ENCODE peak calls at places on chromosomes 3 and 15, in six cellular contexts. One of them, this sample, is unnamed.

GRCh38 chr3:149299938-149300791 is 33.3 kb downstream of the TM4SF18 start:
- DNase-seq in stromal cell of bone marrow: peak; percentile 97
- DNase-seq in kidney: no peak
- DNase-seq in activated CD4-positive, alpha-beta T cell treated with anti-CD3 and anti-CD28 coated beads, Interleukin-2, amount 10 ng/mL, durations not matched to agents 7 days and 5 days: no peak
- DNase-seq in anterior cingulate cortex: no peak
- DNase-seq in NCI-H1092 treated with DMSO at 0.1 percent for 48 hours: peak; percentile 41
- DNase-seq in this sample: peak; percentile 93

GRCh38 chr3:189598530-189598929 is 32.7 kb upstream of the TP63 start:
- DNase-seq in stromal cell of bone marrow: no peak
- DNase-seq in kidney: no peak
- DNase-seq in activated CD4-positive, alpha-beta T cell treated with anti-CD3 and anti-CD28 coated beads, Interleukin-2, amount 10 ng/mL, durations not matched to agents 7 days and 5 days: no peak
- DNase-seq in anterior cingulate cortex: no peak
- DNase-seq in NCI-H1092 treated with DMSO at 0.1 percent for 48 hours: no peak
- DNase-seq in this sample: no peak

GRCh38 chr3:150062492-150062891 is 91.8 kb upstream of the PFN2 start:
- DNase-seq in stromal cell of bone marrow: peak; percentile 80
- DNase-seq in kidney: no peak
- DNase-seq in activated CD4-positive, alpha-beta T cell treated with anti-CD3 and anti-CD28 coated beads, Interleukin-2, amount 10 ng/mL, durations not matched to agents 7 days and 5 days: no peak
- DNase-seq in anterior cingulate cortex: no peak
- DNase-seq in NCI-H1092 treated with DMSO at 0.1 percent for 48 hours: no peak
- DNase-seq in this sample: peak; percentile 39

GRCh38 chr3:96646596-96646995 is 167.8 kb upstream of the EPHA6 start:
- DNase-seq in stromal cell of bone marrow: no peak
- DNase-seq in kidney: no peak
- DNase-seq in activated CD4-positive, alpha-beta T cell treated with anti-CD3 and anti-CD28 coated beads, Interleukin-2, amount 10 ng/mL, durations not matched to agents 7 days and 5 days: no peak
- DNase-seq in anterior cingulate cortex: no peak
- DNase-seq in NCI-H1092 treated with DMSO at 0.1 percent for 48 hours: no peak
- DNase-seq in this sample: no peak

GRCh38 chr15:39336926-39337325 is 244.0 kb upstream of the THBS1 start:
- DNase-seq in stromal cell of bone marrow: no peak
- DNase-seq in kidney: no peak
- DNase-seq in activated CD4-positive, alpha-beta T cell treated with anti-CD3 and anti-CD28 coated beads, Interleukin-2, amount 10 ng/mL, durations not matched to agents 7 days and 5 days: no peak
- DNase-seq in anterior cingulate cortex: no peak
- DNase-seq in NCI-H1092 treated with DMSO at 0.1 percent for 48 hours: no peak
- DNase-seq in this sample: no peak

GRCh38 chr3:189368384-189368783 is 196.6 kb downstream of the TPRG1 start:
- DNase-seq in stromal cell of bone marrow: no peak
- DNase-seq in kidney: no peak
- DNase-seq in activated CD4-positive, alpha-beta T cell treated with anti-CD3 and anti-CD28 coated beads, Interleukin-2, amount 10 ng/mL, durations not matched to agents 7 days and 5 days: no peak
- DNase-seq in anterior cingulate cortex: no peak
- DNase-seq in NCI-H1092 treated with DMSO at 0.1 percent for 48 hours: no peak
- DNase-seq in this sample: no peak

GRCh38 chr3:182484184-182484583 is 309.1 kb upstream of the ATP11B start:
- DNase-seq in stromal cell of bone marrow: no peak
- DNase-seq in kidney: no peak
- DNase-seq in activated CD4-positive, alpha-beta T cell treated with anti-CD3 and anti-CD28 coated beads, Interleukin-2, amount 10 ng/mL, durations not matched to agents 7 days and 5 days: no peak
- DNase-seq in anterior cingulate cortex: no peak
- DNase-seq in NCI-H1092 treated with DMSO at 0.1 percent for 48 hours: no peak
- DNase-seq in this sample: no peak

GRCh38 chr3:14472471-14473351 is 67.4 kb downstream of the GRIP2 start:
- DNase-seq in stromal cell of bone marrow: peak; percentile 78
- DNase-seq in kidney: peak; percentile 86
- DNase-seq in activated CD4-positive, alpha-beta T cell treated with anti-CD3 and anti-CD28 coated beads, Interleukin-2, amount 10 ng/mL, durations not matched to agents 7 days and 5 days: no peak
- DNase-seq in anterior cingulate cortex: no peak
- DNase-seq in NCI-H1092 treated with DMSO at 0.1 percent for 48 hours: no peak
- DNase-seq in this sample: peak; percentile 94

GRCh38 chr3:184814214-184814613 is 2.2 kb downstream of the VPS8 start:
- DNase-seq in stromal cell of bone marrow: no peak
- DNase-seq in kidney: no peak
- DNase-seq in activated CD4-positive, alpha-beta T cell treated with anti-CD3 and anti-CD28 coated beads, Interleukin-2, amount 10 ng/mL, durations not matched to agents 7 days and 5 days: no peak
- DNase-seq in anterior cingulate cortex: no peak
- DNase-seq in NCI-H1092 treated with DMSO at 0.1 percent for 48 hours: no peak
- DNase-seq in this sample: no peak

GRCh38 chr15:38696120-38696727 is 131.6 kb upstream of the RASGRP1 start:
- DNase-seq in stromal cell of bone marrow: no peak
- DNase-seq in kidney: no peak
- DNase-seq in activated CD4-positive, alpha-beta T cell treated with anti-CD3 and anti-CD28 coated beads, Interleukin-2, amount 10 ng/mL, durations not matched to agents 7 days and 5 days: peak; percentile 83
- DNase-seq in anterior cingulate cortex: no peak
- DNase-seq in NCI-H1092 treated with DMSO at 0.1 percent for 48 hours: no peak
- DNase-seq in this sample: peak; percentile 47

GRCh38 chr3:121757087-121757811 is 7.7 kb upstream of the GOLGB1 start:
- DNase-seq in stromal cell of bone marrow: no peak
- DNase-seq in kidney: no peak
- DNase-seq in activated CD4-positive, alpha-beta T cell treated with anti-CD3 and anti-CD28 coated beads, Interleukin-2, amount 10 ng/mL, durations not matched to agents 7 days and 5 days: no peak
- DNase-seq in anterior cingulate cortex: no peak
- DNase-seq in NCI-H1092 treated with DMSO at 0.1 percent for 48 hours: no peak
- DNase-seq in this sample: no peak

GRCh38 chr3:153273767-153274443 is 111.9 kb downstream of the RAP2B start:
- DNase-seq in stromal cell of bone marrow: peak; percentile 73
- DNase-seq in kidney: no peak
- DNase-seq in activated CD4-positive, alpha-beta T cell treated with anti-CD3 and anti-CD28 coated beads, Interleukin-2, amount 10 ng/mL, durations not matched to agents 7 days and 5 days: no peak
- DNase-seq in anterior cingulate cortex: no peak
- DNase-seq in NCI-H1092 treated with DMSO at 0.1 percent for 48 hours: no peak
- DNase-seq in this sample: peak; percentile 82

GRCh38 chr15:67179411-67179995 is 75.0 kb downstream of the AAGAB start:
- DNase-seq in stromal cell of bone marrow: no peak
- DNase-seq in kidney: no peak
- DNase-seq in activated CD4-positive, alpha-beta T cell treated with anti-CD3 and anti-CD28 coated beads, Interleukin-2, amount 10 ng/mL, durations not matched to agents 7 days and 5 days: no peak
- DNase-seq in anterior cingulate cortex: no peak
- DNase-seq in NCI-H1092 treated with DMSO at 0.1 percent for 48 hours: no peak
- DNase-seq in this sample: no peak

GRCh38 chr3:95705786-95706418 is 1108.5 kb upstream of the EPHA6 start:
- DNase-seq in stromal cell of bone marrow: no peak
- DNase-seq in kidney: no peak
- DNase-seq in activated CD4-positive, alpha-beta T cell treated with anti-CD3 and anti-CD28 coated beads, Interleukin-2, amount 10 ng/mL, durations not matched to agents 7 days and 5 days: peak; percentile 11
- DNase-seq in anterior cingulate cortex: no peak
- DNase-seq in NCI-H1092 treated with DMSO at 0.1 percent for 48 hours: no peak
- DNase-seq in this sample: no peak

GRCh38 chr3:139378587-139378986 is 10.9 kb downstream of the COPB2 start:
- DNase-seq in stromal cell of bone marrow: no peak
- DNase-seq in kidney: no peak
- DNase-seq in activated CD4-positive, alpha-beta T cell treated with anti-CD3 and anti-CD28 coated beads, Interleukin-2, amount 10 ng/mL, durations not matched to agents 7 days and 5 days: no peak
- DNase-seq in anterior cingulate cortex: no peak
- DNase-seq in NCI-H1092 treated with DMSO at 0.1 percent for 48 hours: peak; percentile 94
- DNase-seq in this sample: no peak

GRCh38 chr15:89814112-89814742 is 425 bp downstream of the ANPEP start:
- DNase-seq in stromal cell of bone marrow: no peak
- DNase-seq in kidney: peak; percentile 63
- DNase-seq in activated CD4-positive, alpha-beta T cell treated with anti-CD3 and anti-CD28 coated beads, Interleukin-2, amount 10 ng/mL, durations not matched to agents 7 days and 5 days: no peak
- DNase-seq in anterior cingulate cortex: no peak
- DNase-seq in NCI-H1092 treated with DMSO at 0.1 percent for 48 hours: no peak
- DNase-seq in this sample: no peak

GRCh38 chr3:29280675-29281264 is at the start of gene RBMS3:
- DNase-seq in stromal cell of bone marrow: peak; percentile 93
- DNase-seq in kidney: peak; percentile 94
- DNase-seq in activated CD4-positive, alpha-beta T cell treated with anti-CD3 and anti-CD28 coated beads, Interleukin-2, amount 10 ng/mL, durations not matched to agents 7 days and 5 days: peak; percentile 17
- DNase-seq in anterior cingulate cortex: peak; percentile 37
- DNase-seq in NCI-H1092 treated with DMSO at 0.1 percent for 48 hours: peak; percentile 28
- DNase-seq in this sample: peak; percentile 88

GRCh38 chr15:37789881-37790280 is 144.6 kb upstream of the TMCO5A start:
- DNase-seq in stromal cell of bone marrow: peak; percentile 69
- DNase-seq in kidney: no peak
- DNase-seq in activated CD4-positive, alpha-beta T cell treated with anti-CD3 and anti-CD28 coated beads, Interleukin-2, amount 10 ng/mL, durations not matched to agents 7 days and 5 days: no peak
- DNase-seq in anterior cingulate cortex: no peak
- DNase-seq in NCI-H1092 treated with DMSO at 0.1 percent for 48 hours: no peak
- DNase-seq in this sample: peak; percentile 52

GRCh38 chr3:71582612-71583568 is 638 bp downstream of the FOXP1 start:
- DNase-seq in stromal cell of bone marrow: no peak
- DNase-seq in kidney: peak; percentile 91
- DNase-seq in activated CD4-positive, alpha-beta T cell treated with anti-CD3 and anti-CD28 coated beads, Interleukin-2, amount 10 ng/mL, durations not matched to agents 7 days and 5 days: peak; percentile 58
- DNase-seq in anterior cingulate cortex: peak; percentile 55
- DNase-seq in NCI-H1092 treated with DMSO at 0.1 percent for 48 hours: peak; percentile 40
- DNase-seq in this sample: peak; percentile 60

GRCh38 chr15:33860749-33861148 is 107.5 kb upstream of the CHRM5 start:
- DNase-seq in stromal cell of bone marrow: no peak
- DNase-seq in kidney: no peak
- DNase-seq in activated CD4-positive, alpha-beta T cell treated with anti-CD3 and anti-CD28 coated beads, Interleukin-2, amount 10 ng/mL, durations not matched to agents 7 days and 5 days: no peak
- DNase-seq in anterior cingulate cortex: no peak
- DNase-seq in NCI-H1092 treated with DMSO at 0.1 percent for 48 hours: no peak
- DNase-seq in this sample: peak; percentile 50

GRCh38 chr3:195100903-195101591 is 169.9 kb downstream of the XXYLT1 start:
- DNase-seq in stromal cell of bone marrow: no peak
- DNase-seq in kidney: peak; percentile 70
- DNase-seq in activated CD4-positive, alpha-beta T cell treated with anti-CD3 and anti-CD28 coated beads, Interleukin-2, amount 10 ng/mL, durations not matched to agents 7 days and 5 days: no peak
- DNase-seq in anterior cingulate cortex: no peak
- DNase-seq in NCI-H1092 treated with DMSO at 0.1 percent for 48 hours: no peak
- DNase-seq in this sample: no peak

GRCh38 chr3:51799879-51800757 is 21.1 kb upstream of the IQCF6 start:
- DNase-seq in stromal cell of bone marrow: peak; percentile 63
- DNase-seq in kidney: no peak
- DNase-seq in activated CD4-positive, alpha-beta T cell treated with anti-CD3 and anti-CD28 coated beads, Interleukin-2, amount 10 ng/mL, durations not matched to agents 7 days and 5 days: peak; percentile 60
- DNase-seq in anterior cingulate cortex: no peak
- DNase-seq in NCI-H1092 treated with DMSO at 0.1 percent for 48 hours: peak; percentile 8
- DNase-seq in this sample: peak; percentile 74

GRCh38 chr3:141085331-141086047 is 34.3 kb downstream of the SPSB4 start:
- DNase-seq in stromal cell of bone marrow: no peak
- DNase-seq in kidney: no peak
- DNase-seq in activated CD4-positive, alpha-beta T cell treated with anti-CD3 and anti-CD28 coated beads, Interleukin-2, amount 10 ng/mL, durations not matched to agents 7 days and 5 days: no peak
- DNase-seq in anterior cingulate cortex: no peak
- DNase-seq in NCI-H1092 treated with DMSO at 0.1 percent for 48 hours: no peak
- DNase-seq in this sample: no peak

GRCh38 chr3:134652409-134652831 is 1.6 kb upstream of the KY start:
- DNase-seq in stromal cell of bone marrow: peak; percentile 79
- DNase-seq in kidney: no peak
- DNase-seq in activated CD4-positive, alpha-beta T cell treated with anti-CD3 and anti-CD28 coated beads, Interleukin-2, amount 10 ng/mL, durations not matched to agents 7 days and 5 days: no peak
- DNase-seq in anterior cingulate cortex: no peak
- DNase-seq in NCI-H1092 treated with DMSO at 0.1 percent for 48 hours: peak; percentile 13
- DNase-seq in this sample: peak; percentile 45

GRCh38 chr3:38644662-38645053 is 4.8 kb downstream of the SCN5A start:
- DNase-seq in stromal cell of bone marrow: no peak
- DNase-seq in kidney: no peak
- DNase-seq in activated CD4-positive, alpha-beta T cell treated with anti-CD3 and anti-CD28 coated beads, Interleukin-2, amount 10 ng/mL, durations not matched to agents 7 days and 5 days: no peak
- DNase-seq in anterior cingulate cortex: no peak
- DNase-seq in NCI-H1092 treated with DMSO at 0.1 percent for 48 hours: no peak
- DNase-seq in this sample: no peak

GRCh38 chr3:64129581-64129980 is 95.7 kb downstream of the PRICKLE2 start:
- DNase-seq in stromal cell of bone marrow: no peak
- DNase-seq in kidney: no peak
- DNase-seq in activated CD4-positive, alpha-beta T cell treated with anti-CD3 and anti-CD28 coated beads, Interleukin-2, amount 10 ng/mL, durations not matched to agents 7 days and 5 days: no peak
- DNase-seq in anterior cingulate cortex: no peak
- DNase-seq in NCI-H1092 treated with DMSO at 0.1 percent for 48 hours: no peak
- DNase-seq in this sample: no peak

GRCh38 chr3:81485444-81485865 is 276.0 kb downstream of the GBE1 start:
- DNase-seq in stromal cell of bone marrow: peak; percentile 79
- DNase-seq in kidney: no peak
- DNase-seq in activated CD4-positive, alpha-beta T cell treated with anti-CD3 and anti-CD28 coated beads, Interleukin-2, amount 10 ng/mL, durations not matched to agents 7 days and 5 days: no peak
- DNase-seq in anterior cingulate cortex: no peak
- DNase-seq in NCI-H1092 treated with DMSO at 0.1 percent for 48 hours: no peak
- DNase-seq in this sample: peak; percentile 77

GRCh38 chr15:89822951-89823701 is 8.5 kb upstream of the ANPEP start:
- DNase-seq in stromal cell of bone marrow: peak; percentile 64
- DNase-seq in kidney: no peak
- DNase-seq in activated CD4-positive, alpha-beta T cell treated with anti-CD3 and anti-CD28 coated beads, Interleukin-2, amount 10 ng/mL, durations not matched to agents 7 days and 5 days: no peak
- DNase-seq in anterior cingulate cortex: no peak
- DNase-seq in NCI-H1092 treated with DMSO at 0.1 percent for 48 hours: no peak
- DNase-seq in this sample: no peak

GRCh38 chr15:67080900-67081431 is 15.6 kb downstream of the SMAD3 start:
- DNase-seq in stromal cell of bone marrow: peak; percentile 87
- DNase-seq in kidney: peak; percentile 78
- DNase-seq in activated CD4-positive, alpha-beta T cell treated with anti-CD3 and anti-CD28 coated beads, Interleukin-2, amount 10 ng/mL, durations not matched to agents 7 days and 5 days: peak; percentile 44
- DNase-seq in anterior cingulate cortex: no peak
- DNase-seq in NCI-H1092 treated with DMSO at 0.1 percent for 48 hours: no peak
- DNase-seq in this sample: peak; percentile 76

GRCh38 chr3:42960282-42960681 is 18.8 kb upstream of the GASK1A start:
- DNase-seq in stromal cell of bone marrow: no peak
- DNase-seq in kidney: no peak
- DNase-seq in activated CD4-positive, alpha-beta T cell treated with anti-CD3 and anti-CD28 coated beads, Interleukin-2, amount 10 ng/mL, durations not matched to agents 7 days and 5 days: no peak
- DNase-seq in anterior cingulate cortex: no peak
- DNase-seq in NCI-H1092 treated with DMSO at 0.1 percent for 48 hours: no peak
- DNase-seq in this sample: peak; percentile 20